ENCODE peak calls at places on chromosomes 11 and 22, in five cellular contexts. O is activated effector memory CD4-positive, alpha-beta T cell treated with Interleukin-2 at 50 U/mL for 16 hours; P is activated CD4-positive, CD25-positive, alpha-beta regulatory T cell treated with anti-CD3 and anti-CD28 coated beads, Interleukin-2, amount 50 U/mL, for 72 hours; W is AG08395; G is LNCaP clone FGC. S is an unnamed sample.

GRCh38 chr11:31780078-31780971 is 30.8 kb downstream of the PAX6 start:
- DNase-seq in P (no peak), O (no peak), W (no peak), G (no peak), S (no peak)

GRCh38 chr11:121929581-121929980 is 186.4 kb downstream of the BLID start:
- DNase-seq in P (no peak), W (peak; percentile 34), O (no peak), G (no peak), S (no peak)

GRCh38 chr11:774873-775592 is 2.3 kb downstream of the GATD1 start:
- DNase-seq in O (no peak), G (no peak), W (peak; percentile 26), P (no peak), S (no peak)

GRCh38 chr11:114183041-114183511 is 113.1 kb upstream of the NNMT start:
- DNase-seq in O (peak; percentile 69), G (no peak), P (peak; percentile 60), W (no peak), S (no peak)

GRCh38 chr11:113885897-113886296 is 10.5 kb upstream of the USP28 start:
- DNase-seq in W (no peak), G (no peak), P (no peak), O (no peak), S (no peak)

GRCh38 chr11:65865550-65866172 is 5.4 kb downstream of the MUS81 start:
- DNase-seq in O (no peak), W (no peak), G (no peak), P (no peak), S (no peak)

GRCh38 chr11:114237321-114238280 is 58.6 kb upstream of the NNMT start:
- DNase-seq in O (no peak), G (no peak), P (no peak), W (no peak), S (no peak)

GRCh38 chr22:37483050-37483449 is 3.1 kb downstream of the MFNG start:
- DNase-seq in G (no peak), W (no peak), O (no peak), P (no peak), S (no peak)

GRCh38 chr22:17633217-17633997 is 4.9 kb upstream of the ATP6V1E1 start:
- DNase-seq in G (no peak), O (no peak), P (no peak), W (peak; percentile 58), S (no peak)

GRCh38 chr11:108589136-108589535 is 4.4 kb downstream of the EXPH5 start:
- DNase-seq in W (no peak), O (no peak), P (no peak), G (no peak), S (no peak)

GRCh38 chr11:64747961-64748715 is 4.2 kb upstream of the RASGRP2 start:
- DNase-seq in G (no peak), W (peak; percentile 84), O (no peak), P (no peak), S (no peak)

GRCh38 chr11:2423157-2424025 is 20.9 kb downstream of the TRPM5 start:
- DNase-seq in P (no peak), G (no peak), O (no peak), W (no peak), S (no peak)

GRCh38 chr11:71917646-71918045 is 10.7 kb downstream of the XNDC1N start:
- DNase-seq in G (no peak), P (no peak), O (no peak), W (peak; percentile 11), S (no peak)

GRCh38 chr22:43587574-43587973 is 175.8 kb downstream of the MPPED1 start:
- DNase-seq in O (no peak), P (no peak), W (no peak), G (no peak), S (no peak)

GRCh38 chr11:8006349-8006977 is 19.3 kb downstream of the EIF3F start:
- DNase-seq in P (no peak), G (peak; percentile 32), W (peak; percentile 82), O (peak; percentile 13), S (peak; percentile 49)

GRCh38 chr22:20985720-20986119 is 3.6 kb downstream of the LZTR1 start:
- DNase-seq in G (no peak), P (no peak), W (no peak), O (no peak), S (no peak)

GRCh38 chr11:83222499-83222898 is 29.0 kb downstream of the ANKRD42 start:
- DNase-seq in G (no peak), W (no peak), P (no peak), O (no peak), S (no peak)

GRCh38 chr11:35166369-35167360 is 27.7 kb downstream of the CD44 start:
- DNase-seq in P (peak; percentile 50), G (no peak), W (peak; percentile 89), O (no peak), S (peak; percentile 97)

GRCh38 chr11:111540921-111541208 is 345 bp downstream of the LAYN start:
- DNase-seq in P (no peak), G (no peak), O (no peak), W (no peak), S (no peak)

GRCh38 chr11:116716617-116717016 is 56.2 kb downstream of the BUD13 start:
- DNase-seq in G (no peak), O (no peak), P (no peak), W (no peak), S (no peak)

GRCh38 chr22:45968751-45969413 is 8.1 kb downstream of the WNT7B start:
- DNase-seq in G (no peak), O (no peak), W (peak; percentile 56), P (no peak), S (peak; percentile 20)

GRCh38 chr22:27314276-27314807 is 487.2 kb downstream of the MN1 start:
- DNase-seq in O (no peak), W (no peak), P (no peak), G (no peak), S (no peak)

GRCh38 chr22:49825436-49825835 is 2.2 kb downstream of the BRD1 start:
- DNase-seq in G (no peak), P (no peak), O (no peak), W (peak; percentile 18), S (peak; percentile 10)

GRCh38 chr11:94780432-94780831 is 12.3 kb downstream of the AMOTL1 start:
- DNase-seq in O (no peak), W (no peak), G (no peak), P (no peak), S (no peak)

GRCh38 chr22:37162221-37163095 is 12.7 kb upstream of the IL2RB start:
- DNase-seq in O (peak; percentile 64), G (no peak), W (no peak), P (peak; percentile 73), S (no peak)

GRCh38 chr22:21936151-21936778 is 16.4 kb downstream of the PPM1F start:
- DNase-seq in G (no peak), P (no peak), W (no peak), O (no peak), S (no peak)

GRCh38 chr22:22881116-22882032 is 6.2 kb upstream of the IGLL5 start:
- DNase-seq in O (no peak), G (no peak), P (no peak), W (no peak), S (no peak)

GRCh38 chr11:94632356-94632755 is 65.2 kb downstream of the PIWIL4 start:
- DNase-seq in P (no peak), O (no peak), W (no peak), G (peak; percentile 87), S (no peak)

GRCh38 chr11:2264366-2265011 is 5.9 kb downstream of the ASCL2 start:
- DNase-seq in P (no peak), G (no peak), O (no peak), W (no peak), S (no peak)

GRCh38 chr11:36581536-36581935 is 12.8 kb upstream of the IFTAP start:
- DNase-seq in P (no peak), G (no peak), W (no peak), O (no peak), S (no peak)

GRCh38 chr11:12469451-12469850 is 92.1 kb downstream of the PARVA start:
- DNase-seq in O (no peak), W (peak; percentile 40), P (no peak), G (no peak), S (peak; percentile 40)

GRCh38 chr11:2138075-2138435 is 1.1 kb downstream of the IGF2 start:
- DNase-seq in G (no peak), W (no peak), P (no peak), O (no peak), S (no peak)

GRCh38 chr11:134244593-134244992 is 8.6 kb downstream of the THYN1 start:
- DNase-seq in W (peak; percentile 47), G (no peak), O (no peak), P (no peak), S (no peak)

GRCh38 chr11:128897841-128898240 is 6.7 kb downstream of the KCNJ5 start:
- DNase-seq in P (no peak), O (no peak), G (no peak), W (no peak), S (no peak)

GRCh38 chr22:47582067-47582466 is 819.6 kb downstream of the TBC1D22A start:
- DNase-seq in W (no peak), G (no peak), O (no peak), P (no peak), S (no peak)

S was measured in stromal cell of bone marrow.